ENCODE peak calls at places on chromosomes 13 and 19, in four cellular contexts. One of them, this sample, is unnamed.

GRCh38 chr13:67278230-67278629 is 48.1 kb upstream of the PCDH9 start:
- DNase-seq in HepG2: no peak
- DNase-seq in GM12878: no peak
- DNase-seq in K562: no peak
- DNase-seq in this sample: no peak

GRCh38 chr13:23741879-23742510 is 147.2 kb downstream of the MIPEP start:
- DNase-seq in HepG2: no peak
- DNase-seq in GM12878: no peak
- DNase-seq in K562: peak; percentile 43
- DNase-seq in this sample: no peak

GRCh38 chr19:1907563-1908363 is 2.6 kb downstream of the ADAT3 start:
- DNase-seq in K562: peak; percentile 56
- DNase-seq in HepG2: peak; percentile 55
- DNase-seq in GM12878: no peak
- DNase-seq in this sample: no peak

GRCh38 chr19:48874309-48875135 is 2.3 kb downstream of the PPP1R15A start:
- DNase-seq in GM12878: no peak
- DNase-seq in HepG2: no peak
- DNase-seq in K562: peak; percentile 38
- DNase-seq in this sample: peak; percentile 69

GRCh38 chr13:35164324-35164932 is 222.4 kb downstream of the NBEA start:
- DNase-seq in HepG2: peak; percentile 20
- DNase-seq in GM12878: peak; percentile 40
- DNase-seq in K562: peak; percentile 6
- DNase-seq in this sample: peak; percentile 59

GRCh38 chr13:24225930-24226329 is 65.4 kb downstream of the SPATA13 start:
- DNase-seq in K562: no peak
- DNase-seq in GM12878: no peak
- DNase-seq in HepG2: no peak
- DNase-seq in this sample: no peak

GRCh38 chr13:21719463-21719862 is 48.6 kb downstream of the FGF9 start:
- DNase-seq in K562: no peak
- DNase-seq in GM12878: no peak
- DNase-seq in HepG2: no peak
- DNase-seq in this sample: no peak

GRCh38 chr19:56120371-56121179 is 520 bp downstream of the ZNF787 start:
- DNase-seq in GM12878: no peak
- DNase-seq in HepG2: peak; percentile 86
- DNase-seq in K562: peak; percentile 94
- DNase-seq in this sample: peak; percentile 77

GRCh38 chr19:48817585-48818124 is 6.8 kb upstream of the BCAT2 start:
- DNase-seq in HepG2: no peak
- DNase-seq in K562: no peak
- DNase-seq in GM12878: no peak
- DNase-seq in this sample: no peak

GRCh38 chr13:95714142-95714832 is 37.3 kb downstream of the DNAJC3 start:
- DNase-seq in K562: no peak
- DNase-seq in HepG2: no peak
- DNase-seq in GM12878: no peak
- DNase-seq in this sample: no peak

GRCh38 chr13:68304287-68304893 is 1074.3 kb upstream of the PCDH9 start:
- DNase-seq in K562: peak; percentile 3
- DNase-seq in GM12878: no peak
- DNase-seq in HepG2: peak; percentile 43
- DNase-seq in this sample: peak; percentile 14

GRCh38 chr19:2811221-2811722 is 8.4 kb upstream of the ZNF554 start:
- DNase-seq in HepG2: peak; percentile 81
- DNase-seq in K562: no peak
- DNase-seq in GM12878: no peak
- DNase-seq in this sample: no peak

GRCh38 chr13:35514801-35515502 is 38.5 kb upstream of the MAB21L1 start:
- DNase-seq in HepG2: no peak
- DNase-seq in K562: no peak
- DNase-seq in GM12878: no peak
- DNase-seq in this sample: no peak

GRCh38 chr19:10085641-10086031 is 481 bp upstream of the SHFL start:
- DNase-seq in HepG2: no peak
- DNase-seq in K562: peak; percentile 3
- DNase-seq in GM12878: no peak
- DNase-seq in this sample: no peak

GRCh38 chr13:112185466-112185865 is 118.5 kb downstream of the SOX1 start:
- DNase-seq in GM12878: no peak
- DNase-seq in K562: no peak
- DNase-seq in HepG2: no peak
- DNase-seq in this sample: no peak

GRCh38 chr13:113428469-113428865 is 24.8 kb downstream of the ADPRHL1 start:
- DNase-seq in HepG2: no peak
- DNase-seq in K562: no peak
- DNase-seq in GM12878: no peak
- DNase-seq in this sample: no peak

GRCh38 chr19:17332677-17333581 is 1.7 kb downstream of the ANO8 start:
- DNase-seq in HepG2: peak; percentile 87
- DNase-seq in K562: peak; percentile 94
- DNase-seq in GM12878: peak; percentile 40
- DNase-seq in this sample: peak; percentile 45

GRCh38 chr19:17335575-17335974 is 920 bp upstream of the ANO8 start:
- DNase-seq in GM12878: no peak
- DNase-seq in K562: no peak
- DNase-seq in HepG2: no peak
- DNase-seq in this sample: no peak

GRCh38 chr19:17332360-17332676 is 2.3 kb downstream of the ANO8 start:
- DNase-seq in K562: no peak
- DNase-seq in GM12878: no peak
- DNase-seq in HepG2: no peak
- DNase-seq in this sample: no peak

GRCh38 chr19:17334414-17335409 is at the start of gene ANO8:
- DNase-seq in K562: peak; percentile 94
- DNase-seq in GM12878: peak; percentile 82
- DNase-seq in HepG2: peak; percentile 91
- DNase-seq in this sample: peak; percentile 96

GRCh38 chr19:17333611-17334413 is 843 bp downstream of the ANO8 start:
- DNase-seq in K562: peak; percentile 85
- DNase-seq in GM12878: peak; percentile 16
- DNase-seq in HepG2: no peak
- DNase-seq in this sample: no peak
- H3K9ac ChIP-seq in K562: peak overlapping the region; percentile 90
- H3K9ac ChIP-seq in GM12878: peak overlapping the region; percentile 60
- H3K9ac ChIP-seq in HepG2: peak overlapping the region; percentile 82
- H3K9ac ChIP-seq in this sample: peak overlapping the region; percentile 27

DNA sequence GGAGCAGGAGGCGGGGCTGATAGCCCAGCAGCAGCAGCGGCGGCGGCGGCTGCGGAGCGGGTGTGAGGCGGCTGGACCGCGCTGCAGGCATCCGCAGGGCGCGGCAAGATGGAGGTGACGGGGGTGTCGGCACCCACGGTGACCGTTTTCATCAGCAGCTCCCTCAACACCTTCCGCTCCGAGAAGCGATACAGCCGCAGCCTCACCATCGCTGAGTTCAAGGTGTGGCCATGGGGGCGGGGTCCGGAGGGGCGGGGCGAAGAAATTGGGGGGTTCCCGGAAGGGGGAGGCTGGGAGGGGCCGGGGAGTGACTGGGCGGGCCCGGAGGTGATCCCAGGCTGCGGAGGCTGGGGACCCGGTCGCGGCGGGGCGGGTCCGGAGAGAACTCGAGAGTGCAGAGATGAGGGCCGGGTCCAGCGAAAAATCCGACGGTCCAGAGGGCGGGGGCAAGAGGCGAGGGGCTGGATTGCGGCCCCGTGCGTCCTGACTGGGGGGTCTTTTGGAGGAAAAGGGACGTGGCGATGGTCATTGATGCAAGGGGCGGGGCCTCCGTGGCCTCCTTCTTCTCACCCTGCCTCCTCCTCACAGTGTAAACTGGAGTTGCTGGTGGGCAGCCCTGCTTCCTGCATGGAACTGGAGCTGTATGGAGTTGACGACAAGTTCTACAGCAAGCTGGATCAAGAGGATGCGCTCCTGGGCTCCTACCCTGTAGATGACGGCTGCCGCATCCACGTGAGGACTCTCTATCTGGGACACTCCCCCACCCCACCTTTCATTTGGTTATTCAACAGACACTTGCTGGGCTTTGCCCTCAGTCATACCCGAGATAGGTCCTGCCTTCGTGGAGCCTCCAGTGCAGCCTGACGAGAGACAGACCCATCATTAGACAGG is at the start of gene TBCB:
- DNase-seq in HepG2: peak; percentile 25
- DNase-seq in K562: peak; percentile 89
- DNase-seq in GM12878: no peak
- DNase-seq in this sample: peak; percentile 21
- TF ChIP-seq POLR2A in HepG2: peak; percentile 60
- TF ChIP-seq POLR2A in K562: peak; percentile 16
- TF ChIP-seq POLR2A in GM12878: peak; percentile 97
- TF ChIP-seq POLR2A in this sample: peak; percentile 53

GRCh38 chr19:46704379-46705076 is 12.4 kb downstream of the PRKD2 start:
- DNase-seq in K562: peak; percentile 83
- DNase-seq in GM12878: no peak
- DNase-seq in HepG2: peak; percentile 29
- DNase-seq in this sample: peak; percentile 64
- TF ChIP-seq MYC in K562: no peak
- TF ChIP-seq MYC in GM12878: no peak
- TF ChIP-seq MYC in HepG2: peak; percentile 7
- TF ChIP-seq MYC in this sample: no peak

DNA sequence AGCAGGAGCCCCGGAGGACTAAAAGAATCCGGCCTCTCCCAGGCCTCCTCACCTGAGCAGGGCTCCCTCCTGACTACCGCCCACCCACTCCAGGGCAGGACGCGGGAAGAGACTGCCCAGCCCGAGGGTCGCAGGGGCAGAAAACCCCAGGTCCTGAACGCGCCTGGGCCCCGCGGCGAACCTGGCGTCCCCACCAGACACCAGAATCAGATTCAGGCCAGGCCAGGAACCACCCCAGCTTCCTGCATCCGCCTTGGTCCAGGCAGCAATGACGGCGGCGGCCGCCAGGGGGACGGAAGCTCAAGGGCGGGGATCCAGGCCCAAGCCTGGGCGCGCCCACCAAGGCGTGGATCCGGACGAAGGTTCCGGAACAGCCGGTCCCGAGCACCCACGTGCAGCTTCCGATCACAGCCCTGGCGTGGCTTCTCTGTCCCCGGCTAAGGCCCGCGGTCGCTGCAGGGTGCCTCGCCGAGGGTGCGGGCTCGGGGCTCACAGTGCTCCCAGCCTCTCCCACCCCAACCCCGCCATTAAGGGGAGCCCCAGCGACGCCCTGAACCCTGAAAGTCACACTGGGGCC is 3.6 kb downstream of the LGALS7 start:
- DNase-seq in HepG2: no peak
- DNase-seq in GM12878: no peak
- DNase-seq in K562: peak; percentile 62
- DNase-seq in this sample: peak; percentile 70
- H3K9ac ChIP-seq in HepG2: no peak overlapping the region
- H3K9ac ChIP-seq in GM12878: no peak overlapping the region
- H3K9ac ChIP-seq in K562: peak overlapping the region; percentile 45
- H3K9ac ChIP-seq in this sample: peak overlapping the region; percentile 55

DNA sequence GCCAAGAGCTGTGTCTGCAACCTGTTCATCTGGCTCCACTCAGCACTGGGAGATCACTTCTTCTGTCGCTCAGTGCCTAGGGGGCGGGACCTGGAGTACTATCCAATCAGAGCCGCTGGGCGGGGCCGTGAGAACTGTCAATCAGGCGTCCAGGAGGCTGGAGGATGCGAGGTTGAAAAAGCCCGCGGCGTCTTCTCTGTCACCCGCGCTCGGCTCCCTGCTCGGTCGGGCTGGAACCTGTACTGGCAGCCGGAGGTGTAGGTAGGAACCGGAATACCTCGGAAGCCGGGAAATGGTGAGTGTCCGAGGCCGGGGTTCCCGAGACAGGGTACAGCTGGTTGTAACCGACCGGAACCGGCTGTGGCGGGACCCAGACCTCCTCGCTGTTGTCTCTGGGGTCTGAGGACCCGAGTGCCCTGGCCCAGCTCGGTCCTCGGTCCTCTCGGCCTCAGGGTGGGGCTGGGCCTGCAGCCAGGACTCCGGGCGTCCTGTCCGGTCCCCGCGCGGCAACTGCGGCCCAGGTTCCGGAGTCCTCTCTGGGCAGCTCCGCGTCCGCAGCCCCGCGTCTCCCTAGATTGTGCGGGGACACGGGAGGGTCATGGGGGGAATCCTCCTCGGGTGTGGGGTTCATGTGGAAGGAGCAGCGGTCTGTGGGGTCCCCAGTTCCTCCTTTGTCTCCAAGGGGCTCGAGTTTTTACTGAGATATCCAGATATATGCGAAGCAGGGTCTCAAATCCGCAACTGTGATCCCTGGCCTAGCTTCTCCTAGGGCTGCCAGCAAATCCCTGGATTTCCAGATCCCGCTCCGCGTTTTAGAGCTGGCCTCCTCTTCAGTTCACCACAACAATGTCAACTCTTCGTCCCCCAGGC is 42.6 kb downstream of the ZNF627 start:
- DNase-seq in HepG2: peak; percentile 93
- DNase-seq in GM12878: peak; percentile 69
- DNase-seq in K562: peak; percentile 98
- DNase-seq in this sample: peak; percentile 94
- TF ChIP-seq POLR2A in HepG2: peak; percentile 66
- TF ChIP-seq POLR2A in GM12878: peak; percentile 73
- TF ChIP-seq POLR2A in K562: peak; percentile 86
- TF ChIP-seq POLR2A in this sample: no peak

GRCh38 chr13:50441141-50441540 is 402.4 kb downstream of the DLEU7 start:
- DNase-seq in HepG2: no peak
- DNase-seq in GM12878: no peak
- DNase-seq in K562: no peak
- DNase-seq in this sample: no peak

GRCh38 chr13:50435011-50435410 is 408.5 kb downstream of the DLEU7 start:
- DNase-seq in HepG2: no peak
- DNase-seq in GM12878: no peak
- DNase-seq in K562: no peak
- DNase-seq in this sample: no peak

GRCh38 chr13:50438351-50438750 is 405.1 kb downstream of the DLEU7 start:
- DNase-seq in GM12878: no peak
- DNase-seq in K562: no peak
- DNase-seq in HepG2: no peak
- DNase-seq in this sample: no peak

DNA sequence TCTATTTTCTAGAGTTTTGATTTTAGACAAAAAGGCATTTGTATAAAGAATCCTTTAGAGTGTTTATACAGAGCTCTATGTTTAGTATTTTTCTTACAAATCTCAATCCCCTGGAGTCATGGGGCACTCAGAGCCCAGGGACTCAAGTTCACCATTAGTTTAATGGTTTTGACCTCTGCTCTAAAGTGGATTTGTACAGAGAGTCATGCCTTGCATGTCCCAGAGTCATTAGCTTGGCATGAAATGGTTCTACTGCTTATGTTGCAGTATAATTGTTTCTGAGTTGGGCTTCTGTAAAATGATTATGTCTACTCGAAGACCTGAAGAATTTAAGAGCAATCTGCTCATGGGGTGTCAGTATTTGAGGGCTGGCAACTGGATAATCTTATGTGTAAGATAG is 406.2 kb downstream of the DLEU7 start:
- DNase-seq in HepG2: no peak
- DNase-seq in GM12878: no peak
- DNase-seq in K562: no peak
- DNase-seq in this sample: no peak
- TF ChIP-seq MYC in HepG2: no peak
- TF ChIP-seq MYC in GM12878: no peak
- TF ChIP-seq MYC in K562: no peak
- TF ChIP-seq MYC in this sample: no peak